ENCODE peak calls at places on chromosomes 6 and 20, in six cellular contexts. One of them, this sample, is unnamed.

GRCh38 chr20:11544029-11544678 is 373.5 kb upstream of the BTBD3 start:
- DNase-seq in activated naive CD4-positive, alpha-beta T cell: no peak
- DNase-seq in SJSA1: peak; percentile 78
- DNase-seq in LoVo: peak; percentile 68
- DNase-seq in NCI-H748 treated with DMSO at 0.1 percent for 48 hours: peak; percentile 90
- DNase-seq in GM10248: peak; percentile 45
- DNase-seq in this sample: no peak

GRCh38 chr6:56458324-56458884 is 184.3 kb downstream of the DST start:
- DNase-seq in activated naive CD4-positive, alpha-beta T cell: no peak
- DNase-seq in SJSA1: no peak
- DNase-seq in LoVo: no peak
- DNase-seq in NCI-H748 treated with DMSO at 0.1 percent for 48 hours: no peak
- DNase-seq in GM10248: no peak
- DNase-seq in this sample: no peak

GRCh38 chr20:1618479-1618878 is 1.3 kb downstream of the SIRPB1 start:
- DNase-seq in activated naive CD4-positive, alpha-beta T cell: no peak
- DNase-seq in SJSA1: no peak
- DNase-seq in LoVo: no peak
- DNase-seq in NCI-H748 treated with DMSO at 0.1 percent for 48 hours: no peak
- DNase-seq in GM10248: peak; percentile 1
- DNase-seq in this sample: no peak

GRCh38 chr20:51570755-51571469 is 28.4 kb upstream of the NFATC2 start:
- DNase-seq in activated naive CD4-positive, alpha-beta T cell: no peak
- DNase-seq in SJSA1: no peak
- DNase-seq in LoVo: no peak
- DNase-seq in NCI-H748 treated with DMSO at 0.1 percent for 48 hours: no peak
- DNase-seq in GM10248: no peak
- DNase-seq in this sample: no peak

GRCh38 chr6:170028629-170029345 is 262.1 kb downstream of the DLL1 start:
- DNase-seq in activated naive CD4-positive, alpha-beta T cell: no peak
- DNase-seq in SJSA1: no peak
- DNase-seq in LoVo: no peak
- DNase-seq in NCI-H748 treated with DMSO at 0.1 percent for 48 hours: no peak
- DNase-seq in GM10248: no peak
- DNase-seq in this sample: no peak

GRCh38 chr6:49070411-49070810 is 392.6 kb downstream of the MMUT start:
- DNase-seq in activated naive CD4-positive, alpha-beta T cell: no peak
- DNase-seq in SJSA1: no peak
- DNase-seq in LoVo: no peak
- DNase-seq in NCI-H748 treated with DMSO at 0.1 percent for 48 hours: no peak
- DNase-seq in GM10248: no peak
- DNase-seq in this sample: no peak

GRCh38 chr6:88301888-88302768 is 136.0 kb upstream of the CNR1 start:
- DNase-seq in activated naive CD4-positive, alpha-beta T cell: no peak
- DNase-seq in SJSA1: no peak
- DNase-seq in LoVo: no peak
- DNase-seq in NCI-H748 treated with DMSO at 0.1 percent for 48 hours: no peak
- DNase-seq in GM10248: no peak
- DNase-seq in this sample: no peak

GRCh38 chr20:39294137-39294725 is 332.1 kb downstream of the DHX35 start:
- DNase-seq in activated naive CD4-positive, alpha-beta T cell: no peak
- DNase-seq in SJSA1: no peak
- DNase-seq in LoVo: no peak
- DNase-seq in NCI-H748 treated with DMSO at 0.1 percent for 48 hours: no peak
- DNase-seq in GM10248: no peak
- DNase-seq in this sample: no peak

GRCh38 chr6:73024598-73024997 is 200.7 kb downstream of the KHDC1L start:
- DNase-seq in activated naive CD4-positive, alpha-beta T cell: no peak
- DNase-seq in SJSA1: peak; percentile 4
- DNase-seq in LoVo: peak; percentile 18
- DNase-seq in NCI-H748 treated with DMSO at 0.1 percent for 48 hours: no peak
- DNase-seq in GM10248: no peak
- DNase-seq in this sample: no peak

GRCh38 chr6:168608113-168608400 is 167.1 kb downstream of the SMOC2 start:
- DNase-seq in activated naive CD4-positive, alpha-beta T cell: no peak
- DNase-seq in SJSA1: no peak
- DNase-seq in LoVo: no peak
- DNase-seq in NCI-H748 treated with DMSO at 0.1 percent for 48 hours: no peak
- DNase-seq in GM10248: no peak
- DNase-seq in this sample: no peak

GRCh38 chr6:168133186-168133585 is 54.2 kb upstream of the FRMD1 start:
- DNase-seq in activated naive CD4-positive, alpha-beta T cell: no peak
- DNase-seq in SJSA1: no peak
- DNase-seq in LoVo: no peak
- DNase-seq in NCI-H748 treated with DMSO at 0.1 percent for 48 hours: no peak
- DNase-seq in GM10248: no peak
- DNase-seq in this sample: no peak

GRCh38 chr6:32847004-32847403 is 3.2 kb upstream of the PSMB8 start:
- DNase-seq in activated naive CD4-positive, alpha-beta T cell: no peak
- DNase-seq in SJSA1: no peak
- DNase-seq in LoVo: no peak
- DNase-seq in NCI-H748 treated with DMSO at 0.1 percent for 48 hours: no peak
- DNase-seq in GM10248: no peak
- DNase-seq in this sample: no peak

GRCh38 chr6:34414999-34415858 is 10.6 kb downstream of the RPS10 start:
- DNase-seq in activated naive CD4-positive, alpha-beta T cell: no peak
- DNase-seq in SJSA1: peak; percentile 47
- DNase-seq in LoVo: peak; percentile 80
- DNase-seq in NCI-H748 treated with DMSO at 0.1 percent for 48 hours: peak; percentile 27
- DNase-seq in GM10248: peak; percentile 55
- DNase-seq in this sample: no peak

GRCh38 chr6:112289039-112289566 is 34.7 kb upstream of the LAMA4 start:
- DNase-seq in activated naive CD4-positive, alpha-beta T cell: no peak
- DNase-seq in SJSA1: no peak
- DNase-seq in LoVo: no peak
- DNase-seq in NCI-H748 treated with DMSO at 0.1 percent for 48 hours: no peak
- DNase-seq in GM10248: no peak
- DNase-seq in this sample: no peak

GRCh38 chr6:78523622-78524021 is 343.7 kb upstream of the IRAK1BP1 start:
- DNase-seq in activated naive CD4-positive, alpha-beta T cell: no peak
- DNase-seq in SJSA1: no peak
- DNase-seq in LoVo: no peak
- DNase-seq in NCI-H748 treated with DMSO at 0.1 percent for 48 hours: no peak
- DNase-seq in GM10248: no peak
- DNase-seq in this sample: no peak

GRCh38 chr6:152189736-152190135 is 382.3 kb downstream of the ESR1 start:
- DNase-seq in activated naive CD4-positive, alpha-beta T cell: no peak
- DNase-seq in SJSA1: no peak
- DNase-seq in LoVo: no peak
- DNase-seq in NCI-H748 treated with DMSO at 0.1 percent for 48 hours: no peak
- DNase-seq in GM10248: no peak
- DNase-seq in this sample: no peak

GRCh38 chr6:16651871-16652270 is 109.4 kb downstream of the ATXN1 start:
- DNase-seq in activated naive CD4-positive, alpha-beta T cell: no peak
- DNase-seq in SJSA1: no peak
- DNase-seq in LoVo: no peak
- DNase-seq in NCI-H748 treated with DMSO at 0.1 percent for 48 hours: no peak
- DNase-seq in GM10248: peak; percentile 64
- DNase-seq in this sample: no peak

GRCh38 chr6:111503194-111503593 is 20.2 kb upstream of the REV3L start:
- DNase-seq in activated naive CD4-positive, alpha-beta T cell: no peak
- DNase-seq in SJSA1: peak; percentile 82
- DNase-seq in LoVo: no peak
- DNase-seq in NCI-H748 treated with DMSO at 0.1 percent for 48 hours: no peak
- DNase-seq in GM10248: no peak
- DNase-seq in this sample: no peak

GRCh38 chr6:1603708-1604346 is 5.9 kb upstream of the FOXC1 start:
- DNase-seq in activated naive CD4-positive, alpha-beta T cell: no peak
- DNase-seq in SJSA1: no peak
- DNase-seq in LoVo: no peak
- DNase-seq in NCI-H748 treated with DMSO at 0.1 percent for 48 hours: no peak
- DNase-seq in GM10248: no peak
- DNase-seq in this sample: no peak

GRCh38 chr6:159125977-159126376 is 43.2 kb upstream of the FNDC1 start:
- DNase-seq in activated naive CD4-positive, alpha-beta T cell: no peak
- DNase-seq in SJSA1: no peak
- DNase-seq in LoVo: no peak
- DNase-seq in NCI-H748 treated with DMSO at 0.1 percent for 48 hours: no peak
- DNase-seq in GM10248: no peak
- DNase-seq in this sample: no peak

GRCh38 chr20:10225439-10226080 is 6.9 kb downstream of the SNAP25 start:
- DNase-seq in activated naive CD4-positive, alpha-beta T cell: no peak
- DNase-seq in SJSA1: peak; percentile 27
- DNase-seq in LoVo: no peak
- DNase-seq in NCI-H748 treated with DMSO at 0.1 percent for 48 hours: peak; percentile 22
- DNase-seq in GM10248: no peak
- DNase-seq in this sample: no peak

GRCh38 chr6:126056355-126057004 is 70.1 kb downstream of the TRMT11 start:
- DNase-seq in activated naive CD4-positive, alpha-beta T cell: no peak
- DNase-seq in SJSA1: no peak
- DNase-seq in LoVo: no peak
- DNase-seq in NCI-H748 treated with DMSO at 0.1 percent for 48 hours: no peak
- DNase-seq in GM10248: no peak
- DNase-seq in this sample: no peak

GRCh38 chr6:42104095-42104806 is 38.2 kb downstream of the C6orf132 start:
- DNase-seq in activated naive CD4-positive, alpha-beta T cell: peak; percentile 45
- DNase-seq in SJSA1: no peak
- DNase-seq in LoVo: no peak
- DNase-seq in NCI-H748 treated with DMSO at 0.1 percent for 48 hours: no peak
- DNase-seq in GM10248: peak; percentile 90
- DNase-seq in this sample: no peak

GRCh38 chr6:148947621-148948444 is 201.0 kb downstream of the UST start:
- DNase-seq in activated naive CD4-positive, alpha-beta T cell: peak; percentile 44
- DNase-seq in SJSA1: peak; percentile 69
- DNase-seq in LoVo: peak; percentile 74
- DNase-seq in NCI-H748 treated with DMSO at 0.1 percent for 48 hours: peak; percentile 82
- DNase-seq in GM10248: peak; percentile 71
- DNase-seq in this sample: peak; percentile 90

GRCh38 chr20:57829805-57830514 is 120.1 kb upstream of the PMEPA1 start:
- DNase-seq in activated naive CD4-positive, alpha-beta T cell: no peak
- DNase-seq in SJSA1: no peak
- DNase-seq in LoVo: no peak
- DNase-seq in NCI-H748 treated with DMSO at 0.1 percent for 48 hours: no peak
- DNase-seq in GM10248: no peak
- DNase-seq in this sample: no peak

This sample was measured in omental fat pad.